ENCODE peak calls at places on chromosome 15, in eight cellular contexts. One of them, this sample, is unnamed.

GRCh38 chr15:69509131-69509530 is 56.5 kb downstream of the RPLP1 start:
- DNase-seq in naive thymus-derived CD4-positive, alpha-beta T cell: no peak
- DNase-seq in Kasumi-1: no peak
- DNase-seq in kidney tubule cell: no peak
- DNase-seq in NCI-H345: no peak
- DNase-seq in cardiac muscle cell: no peak
- DNase-seq in astrocyte of the hippocampus: peak; percentile 76
- DNase-seq in neural crest cell: no peak
- DNase-seq in this sample: no peak

GRCh38 chr15:80059786-80060489 is 462 bp downstream of the ZFAND6 start:
- DNase-seq in naive thymus-derived CD4-positive, alpha-beta T cell: peak; percentile 61
- DNase-seq in Kasumi-1: peak; percentile 31
- DNase-seq in kidney tubule cell: peak; percentile 69
- DNase-seq in NCI-H345: peak; percentile 82
- DNase-seq in cardiac muscle cell: peak; percentile 30
- DNase-seq in astrocyte of the hippocampus: peak; percentile 65
- DNase-seq in neural crest cell: no peak
- DNase-seq in this sample: no peak

GRCh38 chr15:66131831-66132230 is 121.7 kb downstream of the MEGF11 start:
- DNase-seq in naive thymus-derived CD4-positive, alpha-beta T cell: no peak
- DNase-seq in Kasumi-1: no peak
- DNase-seq in kidney tubule cell: no peak
- DNase-seq in NCI-H345: peak; percentile 1
- DNase-seq in cardiac muscle cell: no peak
- DNase-seq in astrocyte of the hippocampus: no peak
- DNase-seq in neural crest cell: no peak
- DNase-seq in this sample: no peak

GRCh38 chr15:56844463-56844862 is 74.0 kb upstream of the TCF12 start:
- DNase-seq in naive thymus-derived CD4-positive, alpha-beta T cell: no peak
- DNase-seq in Kasumi-1: no peak
- DNase-seq in kidney tubule cell: no peak
- DNase-seq in NCI-H345: no peak
- DNase-seq in cardiac muscle cell: no peak
- DNase-seq in astrocyte of the hippocampus: no peak
- DNase-seq in neural crest cell: no peak
- DNase-seq in this sample: no peak

GRCh38 chr15:89814112-89814742 is 425 bp downstream of the ANPEP start:
- DNase-seq in naive thymus-derived CD4-positive, alpha-beta T cell: peak; percentile 17
- DNase-seq in Kasumi-1: peak; percentile 40
- DNase-seq in kidney tubule cell: no peak
- DNase-seq in NCI-H345: no peak
- DNase-seq in cardiac muscle cell: peak; percentile 24
- DNase-seq in astrocyte of the hippocampus: no peak
- DNase-seq in neural crest cell: no peak
- DNase-seq in this sample: no peak

GRCh38 chr15:22919171-22919570 is 61.0 kb downstream of the CYFIP1 start:
- DNase-seq in naive thymus-derived CD4-positive, alpha-beta T cell: no peak
- DNase-seq in Kasumi-1: no peak
- DNase-seq in kidney tubule cell: no peak
- DNase-seq in NCI-H345: no peak
- DNase-seq in cardiac muscle cell: no peak
- DNase-seq in astrocyte of the hippocampus: no peak
- DNase-seq in neural crest cell: no peak
- DNase-seq in this sample: peak; percentile 70

GRCh38 chr15:95347846-95348245 is 982.7 kb upstream of the NR2F2 start:
- DNase-seq in naive thymus-derived CD4-positive, alpha-beta T cell: no peak
- DNase-seq in Kasumi-1: no peak
- DNase-seq in kidney tubule cell: no peak
- DNase-seq in NCI-H345: no peak
- DNase-seq in cardiac muscle cell: no peak
- DNase-seq in astrocyte of the hippocampus: no peak
- DNase-seq in neural crest cell: no peak
- DNase-seq in this sample: no peak

GRCh38 chr15:60381148-60381788 is 16.5 kb downstream of the ANXA2 start:
- DNase-seq in naive thymus-derived CD4-positive, alpha-beta T cell: no peak
- DNase-seq in Kasumi-1: no peak
- DNase-seq in kidney tubule cell: no peak
- DNase-seq in NCI-H345: no peak
- DNase-seq in cardiac muscle cell: peak; percentile 60
- DNase-seq in astrocyte of the hippocampus: no peak
- DNase-seq in neural crest cell: no peak
- DNase-seq in this sample: no peak

GRCh38 chr15:74620636-74621545 is 5.3 kb downstream of the CLK3 start:
- DNase-seq in naive thymus-derived CD4-positive, alpha-beta T cell: peak; percentile 77
- DNase-seq in Kasumi-1: peak; percentile 84
- DNase-seq in kidney tubule cell: peak; percentile 77
- DNase-seq in NCI-H345: peak; percentile 43
- DNase-seq in cardiac muscle cell: peak; percentile 73
- DNase-seq in astrocyte of the hippocampus: peak; percentile 80
- DNase-seq in neural crest cell: peak; percentile 71
- DNase-seq in this sample: peak; percentile 61

GRCh38 chr15:39232512-39232911 is 348.4 kb upstream of the THBS1 start:
- DNase-seq in naive thymus-derived CD4-positive, alpha-beta T cell: no peak
- DNase-seq in Kasumi-1: no peak
- DNase-seq in kidney tubule cell: peak; percentile 98
- DNase-seq in NCI-H345: no peak
- DNase-seq in cardiac muscle cell: peak; percentile 37
- DNase-seq in astrocyte of the hippocampus: peak; percentile 74
- DNase-seq in neural crest cell: no peak
- DNase-seq in this sample: peak; percentile 59

GRCh38 chr15:65028921-65029735 is at the start of gene MTFMT:
- DNase-seq in naive thymus-derived CD4-positive, alpha-beta T cell: peak; percentile 87
- DNase-seq in Kasumi-1: peak; percentile 74
- DNase-seq in kidney tubule cell: peak; percentile 82
- DNase-seq in NCI-H345: peak; percentile 81
- DNase-seq in cardiac muscle cell: peak; percentile 87
- DNase-seq in astrocyte of the hippocampus: peak; percentile 93
- DNase-seq in neural crest cell: peak; percentile 89
- DNase-seq in this sample: peak; percentile 61

GRCh38 chr15:62165029-62165792 is at the start of gene C2CD4B:
- DNase-seq in naive thymus-derived CD4-positive, alpha-beta T cell: no peak
- DNase-seq in Kasumi-1: no peak
- DNase-seq in kidney tubule cell: peak; percentile 46
- DNase-seq in NCI-H345: no peak
- DNase-seq in cardiac muscle cell: peak; percentile 50
- DNase-seq in astrocyte of the hippocampus: peak; percentile 31
- DNase-seq in neural crest cell: peak; percentile 30
- DNase-seq in this sample: no peak

GRCh38 chr15:49041406-49041805 is 4.8 kb downstream of the SECISBP2L start:
- DNase-seq in naive thymus-derived CD4-positive, alpha-beta T cell: no peak
- DNase-seq in Kasumi-1: no peak
- DNase-seq in kidney tubule cell: no peak
- DNase-seq in NCI-H345: no peak
- DNase-seq in cardiac muscle cell: peak; percentile 50
- DNase-seq in astrocyte of the hippocampus: no peak
- DNase-seq in neural crest cell: no peak
- DNase-seq in this sample: no peak

GRCh38 chr15:29612096-29612495 is 210.2 kb downstream of the TJP1 start:
- DNase-seq in naive thymus-derived CD4-positive, alpha-beta T cell: no peak
- DNase-seq in Kasumi-1: no peak
- DNase-seq in kidney tubule cell: peak; percentile 87
- DNase-seq in NCI-H345: no peak
- DNase-seq in cardiac muscle cell: peak; percentile 99
- DNase-seq in astrocyte of the hippocampus: peak; percentile 81
- DNase-seq in neural crest cell: no peak
- DNase-seq in this sample: peak; percentile 67

GRCh38 chr15:86588413-86588812 is 508.7 kb downstream of the AGBL1 start:
- DNase-seq in naive thymus-derived CD4-positive, alpha-beta T cell: no peak
- DNase-seq in Kasumi-1: no peak
- DNase-seq in kidney tubule cell: no peak
- DNase-seq in NCI-H345: no peak
- DNase-seq in cardiac muscle cell: no peak
- DNase-seq in astrocyte of the hippocampus: peak; percentile 5
- DNase-seq in neural crest cell: no peak
- DNase-seq in this sample: no peak

GRCh38 chr15:83657549-83657948 is 3.6 kb downstream of the ADAMTSL3 start:
- DNase-seq in naive thymus-derived CD4-positive, alpha-beta T cell: no peak
- DNase-seq in Kasumi-1: no peak
- DNase-seq in kidney tubule cell: peak; percentile 32
- DNase-seq in NCI-H345: no peak
- DNase-seq in cardiac muscle cell: no peak
- DNase-seq in astrocyte of the hippocampus: peak; percentile 24
- DNase-seq in neural crest cell: no peak
- DNase-seq in this sample: no peak

This sample was measured in foreskin melanocyte.